ENCODE peak calls at places on chromosome 18, in four cellular contexts. One of them, this sample, is unnamed.

GRCh38 chr18:8974279-8974678 is 128.2 kb upstream of the NDUFV2 start:
- DNase-seq in esophagus muscularis mucosa: no peak
- DNase-seq in GM10248: no peak
- DNase-seq in tibial artery: no peak
- DNase-seq in this sample: no peak

GRCh38 chr18:26909599-26910290 is 44.2 kb upstream of the AQP4 start:
- DNase-seq in esophagus muscularis mucosa: no peak
- DNase-seq in GM10248: no peak
- DNase-seq in tibial artery: no peak
- DNase-seq in this sample: peak; percentile 34

GRCh38 chr18:26460449-26461091 is 87.8 kb downstream of the KCTD1 start:
- DNase-seq in esophagus muscularis mucosa: peak; percentile 77
- DNase-seq in GM10248: peak; percentile 59
- DNase-seq in tibial artery: no peak
- DNase-seq in this sample: peak; percentile 55

GRCh38 chr18:27863780-27864430 is 313.0 kb downstream of the CDH2 start:
- DNase-seq in esophagus muscularis mucosa: no peak
- DNase-seq in GM10248: no peak
- DNase-seq in tibial artery: no peak
- DNase-seq in this sample: no peak

GRCh38 chr18:54129448-54130134 is 94.9 kb downstream of the MBD2 start:
- DNase-seq in esophagus muscularis mucosa: no peak
- DNase-seq in GM10248: peak; percentile 18
- DNase-seq in tibial artery: no peak
- DNase-seq in this sample: no peak

GRCh38 chr18:22710628-22711380 is 222.3 kb upstream of the RBBP8 start:
- DNase-seq in esophagus muscularis mucosa: peak; percentile 90
- DNase-seq in GM10248: no peak
- DNase-seq in tibial artery: no peak
- DNase-seq in this sample: peak; percentile 61

GRCh38 chr18:77899972-77900754 is 650.5 kb downstream of the GALR1 start:
- DNase-seq in esophagus muscularis mucosa: no peak
- DNase-seq in GM10248: peak; percentile 66
- DNase-seq in tibial artery: no peak
- DNase-seq in this sample: no peak

GRCh38 chr18:28594034-28594433 is 417.1 kb upstream of the CDH2 start:
- DNase-seq in esophagus muscularis mucosa: no peak
- DNase-seq in GM10248: no peak
- DNase-seq in tibial artery: no peak
- DNase-seq in this sample: no peak

GRCh38 chr18:11327656-11328055 is 178.3 kb upstream of the PIEZO2 start:
- DNase-seq in esophagus muscularis mucosa: no peak
- DNase-seq in GM10248: no peak
- DNase-seq in tibial artery: no peak
- DNase-seq in this sample: no peak

GRCh38 chr18:22194151-22194598 is 24.8 kb downstream of the GATA6 start:
- DNase-seq in esophagus muscularis mucosa: no peak
- DNase-seq in GM10248: no peak
- DNase-seq in tibial artery: no peak
- DNase-seq in this sample: no peak

GRCh38 chr18:27778441-27778840 is 398.5 kb downstream of the CDH2 start:
- DNase-seq in esophagus muscularis mucosa: no peak
- DNase-seq in GM10248: no peak
- DNase-seq in tibial artery: no peak
- DNase-seq in this sample: peak; percentile 8

GRCh38 chr18:77069931-77070330 is 62.7 kb downstream of the MBP start:
- DNase-seq in esophagus muscularis mucosa: no peak
- DNase-seq in GM10248: no peak
- DNase-seq in tibial artery: no peak
- DNase-seq in this sample: no peak

GRCh38 chr18:6401687-6402086 is 13.0 kb downstream of the L3MBTL4 start:
- DNase-seq in esophagus muscularis mucosa: no peak
- DNase-seq in GM10248: no peak
- DNase-seq in tibial artery: no peak
- DNase-seq in this sample: no peak
- TF ChIP-seq CTCF in esophagus muscularis mucosa: no peak
- TF ChIP-seq CTCF in GM10248: peak; percentile 20
- TF ChIP-seq CTCF in tibial artery: no peak
- TF ChIP-seq CTCF in this sample: no peak

GRCh38 chr18:74050807-74051206 is 96.8 kb downstream of the FBXO15 start:
- DNase-seq in esophagus muscularis mucosa: no peak
- DNase-seq in GM10248: no peak
- DNase-seq in tibial artery: no peak
- DNase-seq in this sample: no peak
- TF ChIP-seq CTCF in esophagus muscularis mucosa: no peak
- TF ChIP-seq CTCF in GM10248: no peak
- TF ChIP-seq CTCF in tibial artery: no peak
- TF ChIP-seq CTCF in this sample: no peak

GRCh38 chr18:59837586-59837985 is 62.2 kb upstream of the PMAIP1 start:
- DNase-seq in esophagus muscularis mucosa: no peak
- DNase-seq in GM10248: peak; percentile 72
- DNase-seq in tibial artery: no peak
- DNase-seq in this sample: peak; percentile 82
- TF ChIP-seq CTCF in esophagus muscularis mucosa: peak; percentile 65
- TF ChIP-seq CTCF in GM10248: peak; percentile 92
- TF ChIP-seq CTCF in tibial artery: peak; percentile 52
- TF ChIP-seq CTCF in this sample: peak; percentile 83

DNA sequence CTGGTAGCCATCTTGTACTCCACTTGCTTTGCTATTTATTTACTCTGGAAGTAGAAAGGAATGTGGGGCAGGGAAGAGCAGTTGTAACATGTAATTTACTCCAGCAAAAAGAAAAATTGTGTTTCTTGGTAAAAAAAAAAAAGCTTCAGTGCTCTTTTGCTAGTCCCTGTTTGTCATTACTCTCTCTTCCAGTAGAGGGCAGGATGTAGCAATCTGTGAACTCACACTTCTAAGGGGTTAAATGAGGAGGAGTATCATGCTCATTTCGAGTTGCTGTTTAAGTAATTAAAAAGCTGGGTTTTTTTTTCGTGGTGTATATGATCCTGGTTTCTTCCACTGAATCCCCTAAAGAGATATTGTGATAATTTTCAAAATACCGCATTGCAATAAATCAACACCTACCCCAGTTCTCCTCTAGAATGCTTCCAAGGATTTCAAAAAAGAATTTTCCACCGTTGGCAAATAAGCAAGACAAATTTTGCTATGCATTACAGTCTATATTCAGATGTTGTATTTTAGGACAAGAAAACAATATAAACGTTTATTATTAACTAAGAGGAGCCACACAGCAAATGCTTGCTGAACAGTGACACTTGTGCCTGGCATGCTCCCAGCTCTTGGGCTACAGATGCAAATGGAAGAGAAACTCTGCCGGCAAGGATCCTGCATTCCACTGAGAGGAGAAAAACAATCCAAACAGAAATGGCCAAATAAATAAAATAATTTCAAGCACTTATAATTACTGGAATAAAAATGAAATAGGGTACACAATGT is 261.6 kb downstream of the ASXL3 start:
- DNase-seq in esophagus muscularis mucosa: no peak
- DNase-seq in GM10248: peak; percentile 32
- DNase-seq in tibial artery: no peak
- DNase-seq in this sample: peak; percentile 75
- TF ChIP-seq CTCF in esophagus muscularis mucosa: peak; percentile 33
- TF ChIP-seq CTCF in GM10248: peak; percentile 76
- TF ChIP-seq CTCF in tibial artery: peak; percentile 23
- TF ChIP-seq CTCF in this sample: peak; percentile 55

DNA sequence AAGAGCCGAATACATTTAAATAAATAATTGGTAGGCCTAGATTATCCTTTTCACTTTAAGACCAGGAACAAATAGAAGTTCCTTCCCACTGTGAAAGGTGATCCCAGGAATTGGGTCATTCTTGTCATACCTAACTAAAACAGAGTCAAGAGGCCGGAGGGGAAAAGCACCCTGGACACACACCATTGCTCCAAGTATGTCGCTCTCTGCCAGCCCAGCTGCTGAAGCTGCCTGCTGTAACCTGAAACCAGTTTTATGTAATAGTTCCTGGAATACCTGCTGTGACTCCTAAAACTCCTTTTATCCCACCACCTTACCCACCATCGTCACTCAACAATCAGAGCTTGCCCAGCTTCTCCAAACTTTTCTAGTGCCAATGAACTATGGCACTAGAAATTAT is 217.1 kb downstream of the PTPRM start:
- DNase-seq in esophagus muscularis mucosa: no peak
- DNase-seq in GM10248: no peak
- DNase-seq in tibial artery: no peak
- DNase-seq in this sample: peak; percentile 54
- TF ChIP-seq CTCF in esophagus muscularis mucosa: no peak
- TF ChIP-seq CTCF in GM10248: no peak
- TF ChIP-seq CTCF in tibial artery: no peak
- TF ChIP-seq CTCF in this sample: no peak

GRCh38 chr18:63956755-63957154 is 7.7 kb downstream of the HMSD start:
- DNase-seq in esophagus muscularis mucosa: no peak
- DNase-seq in GM10248: no peak
- DNase-seq in tibial artery: no peak
- DNase-seq in this sample: no peak

GRCh38 chr18:63949068-63949737 is at the start of gene HMSD:
- DNase-seq in esophagus muscularis mucosa: no peak
- DNase-seq in GM10248: peak; percentile 83
- DNase-seq in tibial artery: no peak
- DNase-seq in this sample: no peak

GRCh38 chr18:63953811-63954210 is 4.7 kb downstream of the HMSD start:
- DNase-seq in esophagus muscularis mucosa: no peak
- DNase-seq in GM10248: no peak
- DNase-seq in tibial artery: no peak
- DNase-seq in this sample: no peak

GRCh38 chr18:63947051-63947790 is 1.9 kb upstream of the HMSD start:
- DNase-seq in esophagus muscularis mucosa: no peak
- DNase-seq in GM10248: no peak
- DNase-seq in tibial artery: no peak
- DNase-seq in this sample: no peak

GRCh38 chr18:63951302-63951705 is 2.2 kb downstream of the HMSD start:
- DNase-seq in esophagus muscularis mucosa: no peak
- DNase-seq in GM10248: no peak
- DNase-seq in tibial artery: no peak
- DNase-seq in this sample: peak; percentile 27
- TF ChIP-seq CTCF in esophagus muscularis mucosa: no peak
- TF ChIP-seq CTCF in GM10248: no peak
- TF ChIP-seq CTCF in tibial artery: no peak
- TF ChIP-seq CTCF in this sample: peak; percentile 15

GRCh38 chr18:7541835-7542234 is 25.3 kb upstream of the PTPRM start:
- DNase-seq in esophagus muscularis mucosa: no peak
- DNase-seq in GM10248: no peak
- DNase-seq in tibial artery: no peak
- DNase-seq in this sample: no peak
- TF ChIP-seq CTCF in esophagus muscularis mucosa: no peak
- TF ChIP-seq CTCF in GM10248: no peak
- TF ChIP-seq CTCF in tibial artery: no peak
- TF ChIP-seq CTCF in this sample: no peak

GRCh38 chr18:70936160-70936559 is 647.3 kb downstream of the SOCS6 start:
- DNase-seq in esophagus muscularis mucosa: no peak
- DNase-seq in GM10248: no peak
- DNase-seq in tibial artery: no peak
- DNase-seq in this sample: no peak

DNA sequence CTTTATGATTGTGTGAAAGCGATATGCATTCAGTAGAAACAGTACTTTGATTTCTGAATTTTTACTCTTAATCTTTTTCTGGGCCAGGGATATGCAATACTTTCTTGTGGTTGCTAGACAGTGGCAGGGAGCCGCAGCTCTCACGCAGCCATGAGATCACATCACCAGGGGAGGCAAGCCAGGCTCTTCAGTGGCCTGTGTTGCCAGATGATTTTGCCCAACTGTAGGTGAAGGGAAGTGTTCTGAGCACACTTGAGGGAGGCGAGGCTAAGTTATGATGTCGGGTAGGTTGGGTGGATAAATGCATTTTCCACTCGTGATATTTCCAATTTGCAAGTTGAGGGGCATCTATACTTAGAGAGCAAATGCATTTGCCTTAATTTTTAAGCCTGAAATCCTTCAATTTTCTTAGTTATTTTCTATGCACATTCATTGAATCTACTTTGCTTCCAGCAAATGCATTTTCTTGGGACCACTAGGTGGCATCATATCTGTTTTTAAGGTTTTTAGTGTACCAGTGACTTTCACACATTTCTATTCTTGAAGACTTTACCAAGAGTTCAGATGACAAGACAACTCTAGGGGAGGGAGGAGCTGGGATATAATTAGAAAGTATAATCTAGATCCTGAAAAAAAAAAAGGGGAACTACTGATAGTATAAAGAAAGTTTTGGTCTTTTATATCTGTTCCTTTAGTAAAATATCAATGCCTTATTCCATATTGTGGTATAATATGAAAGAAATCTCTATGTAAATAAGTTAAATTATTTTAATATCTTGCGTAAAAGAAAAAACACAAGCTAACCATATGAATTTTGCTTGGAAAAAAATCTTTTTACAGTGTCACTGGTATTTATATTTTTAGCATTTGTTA is 643.3 kb downstream of the SOCS6 start:
- DNase-seq in esophagus muscularis mucosa: no peak
- DNase-seq in GM10248: peak; percentile 15
- DNase-seq in tibial artery: no peak
- DNase-seq in this sample: peak; percentile 47
- TF ChIP-seq CTCF in esophagus muscularis mucosa: no peak
- TF ChIP-seq CTCF in GM10248: peak; percentile 49
- TF ChIP-seq CTCF in tibial artery: peak; percentile 47
- TF ChIP-seq CTCF in this sample: peak; percentile 57

This sample was measured in MCF 10A.